ENCODE peak calls at places on chromosomes 13 and 19, in nine cellular contexts. N is GOT3; G is activated naive CD4-positive, alpha-beta T cell treated with anti-CD3 and anti-CD28 coated beads for 36 hours; B is GM04504; V is stromal cell of bone marrow; K is HCEC 1CT; Z is choroid plexus epithelial cell; R is AG04450; A is SW 1271. C is an unnamed sample.
A peak's percentile ranks its signal among the peaks of the same experiment; 100 is the strongest.

GRCh38 chr19:14425696-14426138 is 6.6 kb upstream of the DDX39A start:
- DNase-seq in N (no peak), G (no peak), B (no peak), V (no peak), K (no peak), Z (peak; percentile 82), R (peak; percentile 38), A (no peak), C (no peak)

GRCh38 chr13:44879452-44880058 is 109.7 kb downstream of the NUFIP1 start:
- DNase-seq in N (no peak), G (peak; percentile 49), B (no peak), V (peak; percentile 48), K (peak; percentile 63), Z (peak; percentile 71), R (no peak), A (peak; percentile 30), C (no peak)

GRCh38 chr19:44356383-44357111 is at the start of gene ZNF112:
- DNase-seq in N (peak; percentile 22), G (peak; percentile 41), B (peak; percentile 78), V (peak; percentile 93), K (peak; percentile 87), Z (peak; percentile 93), R (peak; percentile 69), A (peak; percentile 86), C (peak; percentile 72)

GRCh38 chr13:31261241-31261640 is 61.5 kb downstream of the B3GLCT start:
- DNase-seq in N (no peak), G (no peak), B (no peak), V (no peak), K (no peak), Z (no peak), R (no peak), A (no peak), C (no peak)

GRCh38 chr19:45145270-45146189 is 15.3 kb downstream of the NKPD1 start:
- DNase-seq in N (no peak), G (no peak), B (no peak), V (no peak), K (no peak), Z (no peak), R (no peak), A (no peak), C (no peak)

GRCh38 chr19:46328079-46328478 is 18.8 kb upstream of the PPP5C start:
- DNase-seq in N (no peak), G (no peak), B (no peak), V (no peak), K (peak; percentile 30), Z (no peak), R (no peak), A (no peak), C (no peak)

GRCh38 chr13:110616103-110617101 is 1.1 kb downstream of the NAXD start:
- DNase-seq in N (no peak), G (peak; percentile 48), B (no peak), V (peak; percentile 32), K (peak; percentile 30), Z (peak; percentile 54), R (no peak), A (no peak), C (no peak)

GRCh38 chr13:74134777-74135305 is 637 bp upstream of the KLF12 start:
- DNase-seq in N (no peak), G (peak; percentile 84), B (no peak), V (no peak), K (no peak), Z (no peak), R (no peak), A (peak; percentile 38), C (no peak)

C was measured in retinal pigment epithelial cell.